ENCODE peak calls at places on chromosome 5, in nine cellular contexts. One of them, this sample, is unnamed.

GRCh38 chr5:40960027-40960426 is 50.7 kb downstream of the C7 start:
- DNase-seq in IMR-90: no peak
- DNase-seq in H9: no peak
- DNase-seq in HCT116: no peak
- DNase-seq in GM23338: no peak
- DNase-seq in fibroblast of lung: no peak
- DNase-seq in hepatocyte: no peak
- DNase-seq in mammary epithelial cell: no peak
- DNase-seq in astrocyte: no peak
- DNase-seq in this sample: no peak

GRCh38 chr5:16600949-16601348 is 15.8 kb downstream of the RETREG1 start:
- DNase-seq in HCT116: no peak
- DNase-seq in IMR-90: no peak
- DNase-seq in mammary epithelial cell: no peak
- DNase-seq in hepatocyte: no peak
- DNase-seq in GM23338: no peak
- DNase-seq in H9: no peak
- DNase-seq in fibroblast of lung: no peak
- DNase-seq in astrocyte: no peak
- DNase-seq in this sample: no peak

GRCh38 chr5:59893436-59894227 is at the start of gene PDE4D:
- DNase-seq in astrocyte: peak; percentile 52
- DNase-seq in hepatocyte: peak; percentile 87
- DNase-seq in IMR-90: peak; percentile 38
- DNase-seq in mammary epithelial cell: peak; percentile 47
- DNase-seq in GM23338: peak; percentile 91
- DNase-seq in HCT116: no peak
- DNase-seq in fibroblast of lung: peak; percentile 67
- DNase-seq in H9: peak; percentile 88
- DNase-seq in this sample: no peak

GRCh38 chr5:53039855-53040254 is 50.7 kb downstream of the ITGA2 start:
- DNase-seq in fibroblast of lung: no peak
- DNase-seq in H9: no peak
- DNase-seq in IMR-90: no peak
- DNase-seq in GM23338: no peak
- DNase-seq in HCT116: no peak
- DNase-seq in hepatocyte: no peak
- DNase-seq in astrocyte: no peak
- DNase-seq in mammary epithelial cell: no peak
- DNase-seq in this sample: no peak

GRCh38 chr5:178421699-178422399 is 168.3 kb downstream of the COL23A1 start:
- DNase-seq in IMR-90: no peak
- DNase-seq in H9: no peak
- DNase-seq in fibroblast of lung: no peak
- DNase-seq in GM23338: no peak
- DNase-seq in mammary epithelial cell: no peak
- DNase-seq in HCT116: no peak
- DNase-seq in astrocyte: no peak
- DNase-seq in hepatocyte: no peak
- DNase-seq in this sample: no peak

GRCh38 chr5:149247726-149248125 is 23.9 kb upstream of the AFAP1L1 start:
- DNase-seq in IMR-90: no peak
- DNase-seq in HCT116: no peak
- DNase-seq in GM23338: no peak
- DNase-seq in hepatocyte: no peak
- DNase-seq in H9: no peak
- DNase-seq in astrocyte: no peak
- DNase-seq in mammary epithelial cell: no peak
- DNase-seq in fibroblast of lung: no peak
- DNase-seq in this sample: no peak

GRCh38 chr5:130289132-130290088 is 385.1 kb downstream of the CHSY3 start:
- DNase-seq in astrocyte: peak; percentile 61
- DNase-seq in fibroblast of lung: peak; percentile 70
- DNase-seq in HCT116: no peak
- DNase-seq in mammary epithelial cell: peak; percentile 86
- DNase-seq in H9: no peak
- DNase-seq in GM23338: no peak
- DNase-seq in hepatocyte: no peak
- DNase-seq in IMR-90: no peak
- DNase-seq in this sample: no peak

GRCh38 chr5:14748180-14748900 is 83.8 kb downstream of the OTULIN start:
- DNase-seq in mammary epithelial cell: no peak
- DNase-seq in fibroblast of lung: no peak
- DNase-seq in IMR-90: no peak
- DNase-seq in HCT116: no peak
- DNase-seq in GM23338: no peak
- DNase-seq in hepatocyte: no peak
- DNase-seq in H9: no peak
- DNase-seq in astrocyte: no peak
- DNase-seq in this sample: no peak

GRCh38 chr5:159094745-159095144 is 5.0 kb downstream of the EBF1 start:
- DNase-seq in GM23338: peak; percentile 61
- DNase-seq in mammary epithelial cell: no peak
- DNase-seq in IMR-90: peak; percentile 69
- DNase-seq in H9: peak; percentile 47
- DNase-seq in astrocyte: peak; percentile 66
- DNase-seq in hepatocyte: peak; percentile 66
- DNase-seq in HCT116: peak; percentile 26
- DNase-seq in fibroblast of lung: peak; percentile 73
- DNase-seq in this sample: peak; percentile 37

GRCh38 chr5:137498301-137498735 is 808 bp downstream of the SPOCK1 start:
- DNase-seq in astrocyte: no peak
- DNase-seq in fibroblast of lung: peak; percentile 51
- DNase-seq in H9: peak; percentile 60
- DNase-seq in GM23338: peak; percentile 60
- DNase-seq in IMR-90: no peak
- DNase-seq in hepatocyte: peak; percentile 20
- DNase-seq in mammary epithelial cell: no peak
- DNase-seq in HCT116: no peak
- DNase-seq in this sample: no peak

GRCh38 chr5:141488591-141489478 is at the start of gene PCDHGC5:
- DNase-seq in IMR-90: peak; percentile 87
- DNase-seq in fibroblast of lung: peak; percentile 87
- DNase-seq in astrocyte: peak; percentile 74
- DNase-seq in HCT116: no peak
- DNase-seq in mammary epithelial cell: peak; percentile 60
- DNase-seq in hepatocyte: no peak
- DNase-seq in H9: no peak
- DNase-seq in GM23338: no peak
- DNase-seq in this sample: no peak

GRCh38 chr5:162128117-162128516 is 60.5 kb downstream of the GABRG2 start:
- DNase-seq in hepatocyte: no peak
- DNase-seq in IMR-90: no peak
- DNase-seq in HCT116: peak; percentile 6
- DNase-seq in astrocyte: no peak
- DNase-seq in H9: peak; percentile 68
- DNase-seq in fibroblast of lung: no peak
- DNase-seq in mammary epithelial cell: no peak
- DNase-seq in GM23338: peak; percentile 83
- DNase-seq in this sample: no peak

GRCh38 chr5:2634399-2635176 is 116.9 kb downstream of the IRX2 start:
- DNase-seq in H9: peak; percentile 50
- DNase-seq in hepatocyte: no peak
- DNase-seq in GM23338: peak; percentile 15
- DNase-seq in mammary epithelial cell: no peak
- DNase-seq in astrocyte: no peak
- DNase-seq in fibroblast of lung: no peak
- DNase-seq in IMR-90: no peak
- DNase-seq in HCT116: no peak
- DNase-seq in this sample: no peak

GRCh38 chr5:177402271-177403043 is 2.0 kb upstream of the PFN3 start:
- DNase-seq in HCT116: peak; percentile 82
- DNase-seq in astrocyte: peak; percentile 42
- DNase-seq in fibroblast of lung: peak; percentile 58
- DNase-seq in hepatocyte: peak; percentile 89
- DNase-seq in mammary epithelial cell: peak; percentile 66
- DNase-seq in IMR-90: peak; percentile 54
- DNase-seq in H9: peak; percentile 92
- DNase-seq in GM23338: peak; percentile 97
- DNase-seq in this sample: peak; percentile 78

GRCh38 chr5:160315968-160316367 is 3.6 kb upstream of the CCNJL start:
- DNase-seq in astrocyte: peak; percentile 47
- DNase-seq in HCT116: peak; percentile 68
- DNase-seq in IMR-90: peak; percentile 73
- DNase-seq in fibroblast of lung: peak; percentile 67
- DNase-seq in hepatocyte: peak; percentile 70
- DNase-seq in mammary epithelial cell: peak; percentile 93
- DNase-seq in GM23338: no peak
- DNase-seq in H9: no peak
- DNase-seq in this sample: peak; percentile 78

GRCh38 chr5:153496835-153497234 is 6.4 kb downstream of the GRIA1 start:
- DNase-seq in H9: no peak
- DNase-seq in GM23338: peak; percentile 30
- DNase-seq in fibroblast of lung: peak; percentile 21
- DNase-seq in HCT116: peak; percentile 13
- DNase-seq in hepatocyte: peak; percentile 45
- DNase-seq in mammary epithelial cell: peak; percentile 22
- DNase-seq in astrocyte: no peak
- DNase-seq in IMR-90: peak; percentile 57
- DNase-seq in this sample: no peak

GRCh38 chr5:56480305-56481146 is 247.4 kb upstream of the ANKRD55 start:
- DNase-seq in HCT116: no peak
- DNase-seq in fibroblast of lung: peak; percentile 75
- DNase-seq in H9: peak; percentile 47
- DNase-seq in mammary epithelial cell: peak; percentile 65
- DNase-seq in IMR-90: peak; percentile 84
- DNase-seq in GM23338: peak; percentile 74
- DNase-seq in astrocyte: peak; percentile 67
- DNase-seq in hepatocyte: peak; percentile 73
- DNase-seq in this sample: no peak

GRCh38 chr5:154162475-154163217 is 27.9 kb upstream of the GALNT10 start:
- DNase-seq in astrocyte: no peak
- DNase-seq in fibroblast of lung: no peak
- DNase-seq in mammary epithelial cell: no peak
- DNase-seq in H9: no peak
- DNase-seq in IMR-90: no peak
- DNase-seq in hepatocyte: peak; percentile 41
- DNase-seq in HCT116: no peak
- DNase-seq in GM23338: no peak
- DNase-seq in this sample: no peak

GRCh38 chr5:34523382-34523716 is 132.8 kb upstream of the RAI14 start:
- DNase-seq in HCT116: no peak
- DNase-seq in GM23338: no peak
- DNase-seq in H9: no peak
- DNase-seq in fibroblast of lung: no peak
- DNase-seq in IMR-90: no peak
- DNase-seq in hepatocyte: no peak
- DNase-seq in mammary epithelial cell: no peak
- DNase-seq in astrocyte: no peak
- DNase-seq in this sample: no peak
- H4K20me1 ChIP-seq in HCT116: no peaks in the 10 kb centered on the region
- H4K20me1 ChIP-seq in GM23338: no peaks in the 10 kb centered on the region
- H4K20me1 ChIP-seq in H9: no peaks in the 10 kb centered on the region
- H4K20me1 ChIP-seq in fibroblast of lung: no peaks in the 10 kb centered on the region
- H4K20me1 ChIP-seq in IMR-90: no peaks in the 10 kb centered on the region
- H4K20me1 ChIP-seq in hepatocyte: no peaks in the 10 kb centered on the region
- H4K20me1 ChIP-seq in mammary epithelial cell: no peaks in the 10 kb centered on the region
- H4K20me1 ChIP-seq in astrocyte: no peaks in the 10 kb centered on the region
- H4K20me1 ChIP-seq in this sample: no peaks in the 10 kb centered on the region

DNA sequence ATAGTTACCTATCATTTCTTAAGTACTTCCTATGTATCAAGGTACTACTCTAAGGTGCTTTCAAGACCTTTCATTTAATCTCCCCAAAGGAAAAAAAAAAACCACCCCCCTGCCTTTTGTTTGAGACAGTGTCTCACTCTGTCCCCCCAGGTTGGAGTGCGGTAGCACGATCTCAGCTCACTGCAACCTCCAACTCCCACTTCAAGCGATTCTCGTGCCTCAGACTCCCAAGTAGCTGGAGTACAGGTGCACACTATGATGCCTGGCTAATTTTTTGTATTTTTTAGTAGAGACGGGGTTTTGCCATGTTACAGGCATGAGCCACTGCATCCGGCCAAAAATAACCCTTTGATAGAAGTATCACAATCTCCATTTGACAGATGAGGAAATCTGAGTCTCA is 29.9 kb downstream of the SERINC5 start:
- DNase-seq in IMR-90: no peak
- DNase-seq in H9: no peak
- DNase-seq in HCT116: no peak
- DNase-seq in mammary epithelial cell: no peak
- DNase-seq in GM23338: no peak
- DNase-seq in hepatocyte: no peak
- DNase-seq in fibroblast of lung: no peak
- DNase-seq in astrocyte: no peak
- DNase-seq in this sample: no peak
- H4K20me1 ChIP-seq in IMR-90: peaks cover 3% of the 10 kb centered on the region
- H4K20me1 ChIP-seq in H9: no peaks in the 10 kb centered on the region
- H4K20me1 ChIP-seq in HCT116: no peaks in the 10 kb centered on the region
- H4K20me1 ChIP-seq in mammary epithelial cell: no peaks in the 10 kb centered on the region
- H4K20me1 ChIP-seq in GM23338: peaks cover 27% of the 10 kb centered on the region
- H4K20me1 ChIP-seq in hepatocyte: peaks cover 10% of the 10 kb centered on the region
- H4K20me1 ChIP-seq in fibroblast of lung: no peaks in the 10 kb centered on the region
- H4K20me1 ChIP-seq in astrocyte: peaks cover 10% of the 10 kb centered on the region
- H4K20me1 ChIP-seq in this sample: peaks cover 12% of the 10 kb centered on the region

GRCh38 chr5:42950466-42951168 is 89.5 kb downstream of the ANXA2R start:
- DNase-seq in H9: peak; percentile 74
- DNase-seq in fibroblast of lung: peak; percentile 100
- DNase-seq in GM23338: peak; percentile 88
- DNase-seq in mammary epithelial cell: peak; percentile 98
- DNase-seq in IMR-90: peak; percentile 100
- DNase-seq in astrocyte: peak; percentile 100
- DNase-seq in hepatocyte: no peak
- DNase-seq in HCT116: peak; percentile 97
- DNase-seq in this sample: peak; percentile 97

GRCh38 chr5:42952575-42952974 is 87.5 kb downstream of the ANXA2R start:
- DNase-seq in astrocyte: no peak
- DNase-seq in IMR-90: no peak
- DNase-seq in GM23338: no peak
- DNase-seq in mammary epithelial cell: no peak
- DNase-seq in H9: no peak
- DNase-seq in fibroblast of lung: peak; percentile 22
- DNase-seq in hepatocyte: no peak
- DNase-seq in HCT116: no peak
- DNase-seq in this sample: no peak

GRCh38 chr5:42953061-42953460 is 87.1 kb downstream of the ANXA2R start:
- DNase-seq in H9: no peak
- DNase-seq in fibroblast of lung: peak; percentile 26
- DNase-seq in mammary epithelial cell: no peak
- DNase-seq in HCT116: no peak
- DNase-seq in astrocyte: peak; percentile 10
- DNase-seq in GM23338: no peak
- DNase-seq in hepatocyte: no peak
- DNase-seq in IMR-90: peak; percentile 25
- DNase-seq in this sample: no peak

GRCh38 chr5:42951169-42951846 is 88.8 kb downstream of the ANXA2R start:
- DNase-seq in fibroblast of lung: peak; percentile 56
- DNase-seq in GM23338: peak; percentile 36
- DNase-seq in HCT116: no peak
- DNase-seq in IMR-90: peak; percentile 43
- DNase-seq in hepatocyte: no peak
- DNase-seq in H9: no peak
- DNase-seq in mammary epithelial cell: no peak
- DNase-seq in astrocyte: peak; percentile 44
- DNase-seq in this sample: no peak

GRCh38 chr5:42951847-42952411 is 88.2 kb downstream of the ANXA2R start:
- DNase-seq in hepatocyte: no peak
- DNase-seq in IMR-90: peak; percentile 22
- DNase-seq in mammary epithelial cell: no peak
- DNase-seq in GM23338: peak; percentile 6
- DNase-seq in H9: no peak
- DNase-seq in HCT116: no peak
- DNase-seq in fibroblast of lung: peak; percentile 64
- DNase-seq in astrocyte: no peak
- DNase-seq in this sample: no peak
- H4K20me1 ChIP-seq in hepatocyte: no peaks in the 10 kb centered on the region
- H4K20me1 ChIP-seq in IMR-90: no peaks in the 10 kb centered on the region
- H4K20me1 ChIP-seq in mammary epithelial cell: no peaks in the 10 kb centered on the region
- H4K20me1 ChIP-seq in GM23338: no peaks in the 10 kb centered on the region
- H4K20me1 ChIP-seq in H9: no peaks in the 10 kb centered on the region
- H4K20me1 ChIP-seq in HCT116: no peaks in the 10 kb centered on the region
- H4K20me1 ChIP-seq in fibroblast of lung: no peaks in the 10 kb centered on the region
- H4K20me1 ChIP-seq in astrocyte: peaks cover 8% of the 10 kb centered on the region
- H4K20me1 ChIP-seq in this sample: no peaks in the 10 kb centered on the region

GRCh38 chr5:1515921-1516571 is 7.7 kb downstream of the LPCAT1 start:
- DNase-seq in astrocyte: peak; percentile 19
- DNase-seq in H9: peak; percentile 62
- DNase-seq in HCT116: peak; percentile 92
- DNase-seq in GM23338: no peak
- DNase-seq in mammary epithelial cell: peak; percentile 89
- DNase-seq in fibroblast of lung: peak; percentile 45
- DNase-seq in IMR-90: peak; percentile 55
- DNase-seq in hepatocyte: peak; percentile 68
- DNase-seq in this sample: peak; percentile 98
- H4K20me1 ChIP-seq in astrocyte: peaks cover 98% of the 10 kb centered on the region
- H4K20me1 ChIP-seq in H9: peaks cover 6% of the 10 kb centered on the region
- H4K20me1 ChIP-seq in HCT116: peaks cover 7% of the 10 kb centered on the region
- H4K20me1 ChIP-seq in GM23338: peaks cover 16% of the 10 kb centered on the region
- H4K20me1 ChIP-seq in mammary epithelial cell: peaks cover 4% of the 10 kb centered on the region
- H4K20me1 ChIP-seq in fibroblast of lung: peaks cover 7% of the 10 kb centered on the region
- H4K20me1 ChIP-seq in IMR-90: peaks cover 82% of the 10 kb centered on the region
- H4K20me1 ChIP-seq in hepatocyte: peaks cover 21% of the 10 kb centered on the region
- H4K20me1 ChIP-seq in this sample: peaks cover 55% of the 10 kb centered on the region